ENCODE peak calls at places on chromosomes 4 and X, in seven cellular contexts. X, M, H, Q, I, T and Y are unnamed samples.

GRCh38 chrX:40130207-40130606 is 32.4 kb upstream of the BCOR start:
- DNase-seq in X (peak), M (no peak), H (no peak), Q (no peak), I (no peak), T (no peak), Y (no peak)

GRCh38 chrX:65828599-65828998 is 161.1 kb downstream of the MSN start:
- DNase-seq in X (no peak), M (no peak), H (no peak), Q (no peak), I (no peak), T (no peak), Y (no peak)

GRCh38 chr4:135256111-135256510 is 1054.5 kb upstream of the PABPC4L start:
- DNase-seq in X (no peak), M (no peak), H (no peak), Q (no peak), I (no peak), T (no peak), Y (no peak)

GRCh38 chrX:138765061-138765460 is 53.5 kb upstream of the FGF13 start:
- DNase-seq in X (no peak), M (no peak), H (no peak), Q (no peak), I (no peak), T (no peak), Y (no peak)

GRCh38 chrX:55057691-55058249 is 17.1 kb upstream of the PAGE2B start:
- DNase-seq in X (peak), M (peak), H (no peak), Q (peak), I (peak), T (no peak), Y (peak)

GRCh38 chrX:149504226-149504914 is 736 bp downstream of the IDS start:
- DNase-seq in X (no peak), M (peak), H (no peak), Q (peak), I (no peak), T (no peak), Y (no peak)

GRCh38 chr4:8435656-8436121 is 4.8 kb downstream of the ACOX3 start:
- DNase-seq in X (no peak), M (no peak), H (no peak), Q (no peak), I (no peak), T (peak), Y (no peak)

GRCh38 chrX:44974462-44974861 is 101.5 kb downstream of the KDM6A start:
- DNase-seq in X (peak), M (no peak), H (no peak), Q (no peak), I (no peak), T (no peak), Y (no peak)

GRCh38 chrX:101658661-101659477 is 781 bp downstream of the ARMCX2 start:
- DNase-seq in X (no peak), M (peak), H (no peak), Q (peak), I (no peak), T (no peak), Y (no peak)

GRCh38 chrX:143854006-143854405 is 29.9 kb upstream of the UBE2NL start:
- DNase-seq in X (no peak), M (no peak), H (no peak), Q (no peak), I (no peak), T (no peak), Y (peak)

GRCh38 chrX:13607356-13607995 is 38.1 kb downstream of the EGFL6 start:
- DNase-seq in X (no peak), M (no peak), H (no peak), Q (no peak), I (no peak), T (no peak), Y (no peak)

GRCh38 chr4:25860586-25861421 is 2.0 kb downstream of the SEL1L3 start:
- DNase-seq in X (no peak), M (peak), H (no peak), Q (no peak), I (no peak), T (no peak), Y (no peak)

GRCh38 chr4:26490111-26490979 is at the start of gene CCKAR:
- DNase-seq in X (no peak), M (no peak), H (no peak), Q (peak), I (no peak), T (no peak), Y (no peak)

GRCh38 chr4:13920111-13920875 is 292.8 kb upstream of the BOD1L1 start:
- DNase-seq in X (no peak), M (no peak), H (peak), Q (no peak), I (no peak), T (no peak), Y (no peak)
- TF ChIP-seq SIN3A in X (no peak), M (no peak), H (no peak), Q (no peak), I (no peak), T (no peak), Y (no peak)

GRCh38 chrX:18887177-18887820 is 96.6 kb downstream of the PHKA2 start:
- DNase-seq in X (no peak), M (no peak), H (no peak), Q (no peak), I (no peak), T (no peak), Y (no peak)
- H3K4me3 ChIP-seq in X (no peak), M (no peak), H (peak), Q (no peak), I (peak), T (peak), Y (no peak)

GRCh38 chrX:46260502-46260901 is 284.7 kb downstream of the ZNF674 start:
- DNase-seq in X (no peak), M (no peak), H (peak), Q (no peak), I (no peak), T (no peak), Y (no peak)

GRCh38 chrX:46262299-46262698 is 282.9 kb downstream of the ZNF674 start:
- DNase-seq in X (no peak), M (no peak), H (no peak), Q (no peak), I (no peak), T (no peak), Y (no peak)

GRCh38 chrX:46258356-46258755 is 286.9 kb downstream of the ZNF674 start:
- DNase-seq in X (no peak), M (no peak), H (no peak), Q (no peak), I (no peak), T (no peak), Y (no peak)

GRCh38 chrX:46268429-46268828 is 276.8 kb downstream of the ZNF674 start:
- DNase-seq in X (peak), M (no peak), H (no peak), Q (no peak), I (peak), T (no peak), Y (no peak)

GRCh38 chrX:46263494-46263893 is 281.7 kb downstream of the ZNF674 start:
- DNase-seq in X (peak), M (no peak), H (no peak), Q (no peak), I (no peak), T (no peak), Y (no peak)
- TF ChIP-seq POLR2AphosphoS5 in X (no peak), M (no peak), H (no peak), Q (no peak), I (no peak), T (no peak), Y (no peak)

GRCh38 chr4:102477657-102478056 is 23.5 kb upstream of the NFKB1 start:
- DNase-seq in X (no peak), M (no peak), H (no peak), Q (no peak), I (no peak), T (no peak), Y (no peak)
- TF ChIP-seq SIN3A in X (no peak), M (no peak), H (no peak), Q (no peak), I (no peak), T (no peak), Y (no peak)

GRCh38 chrX:10722804-10723364 is 102.5 kb upstream of the MID1 start:
- DNase-seq in X (peak), M (peak), H (no peak), Q (peak), I (no peak), T (no peak), Y (no peak)
- H3K4me3 ChIP-seq in X (no peak), M (no peak), H (no peak), Q (no peak), I (no peak), T (no peak), Y (no peak)

GRCh38 chr4:73099143-73099542 is 29.6 kb upstream of the COX18 start:
- DNase-seq in X (no peak), M (no peak), H (no peak), Q (no peak), I (no peak), T (no peak), Y (no peak)
- TF ChIP-seq POLR2AphosphoS5 in X (no peak), M (no peak), H (peak), Q (no peak), I (no peak), T (no peak), Y (no peak)

GRCh38 chr4:112358415-112358814 is 61.2 kb downstream of the ALPK1 start:
- DNase-seq in X (no peak), M (no peak), H (no peak), Q (no peak), I (no peak), T (no peak), Y (no peak)
- TF ChIP-seq SIN3A in X (no peak), M (no peak), H (no peak), Q (no peak), I (no peak), T (no peak), Y (no peak)

GRCh38 chr4:41613782-41614181 is 75.8 kb downstream of the LIMCH1 start:
- DNase-seq in X (no peak), M (no peak), H (no peak), Q (no peak), I (no peak), T (no peak), Y (no peak)
- H3K4me3 ChIP-seq in X (no peak), M (no peak), H (no peak), Q (no peak), I (no peak), T (no peak), Y (no peak)

GRCh38 chr4:139665079-139665689 is 435 bp upstream of the MGST2 start:
- DNase-seq in X (no peak), M (no peak), H (no peak), Q (no peak), I (no peak), T (no peak), Y (no peak)

GRCh38 chr4:139668658-139669201 is 3.1 kb downstream of the MGST2 start:
- DNase-seq in X (no peak), M (peak), H (no peak), Q (no peak), I (no peak), T (no peak), Y (no peak)

GRCh38 chr4:139668036-139668435 is 2.4 kb downstream of the MGST2 start:
- DNase-seq in X (no peak), M (no peak), H (no peak), Q (no peak), I (no peak), T (no peak), Y (no peak)

GRCh38 chr4:139665690-139666529 is at the start of gene MGST2:
- DNase-seq in X (no peak), M (peak), H (no peak), Q (peak), I (peak), T (no peak), Y (no peak)

GRCh38 chr4:139666735-139667266 is 1.2 kb downstream of the MGST2 start:
- DNase-seq in X (no peak), M (peak), H (no peak), Q (no peak), I (peak), T (no peak), Y (no peak)
- TF ChIP-seq POLR2AphosphoS5 in X (no peak), M (no peak), H (no peak), Q (no peak), I (no peak), T (no peak), Y (no peak)

GRCh38 chrX:121014826-121015225 is 29.3 kb upstream of the CT47A1 start:
- DNase-seq in X (no peak), M (no peak), H (no peak), Q (no peak), I (no peak), T (no peak), Y (no peak)
- TF ChIP-seq SIN3A in X (no peak), M (no peak), H (no peak), Q (no peak), I (no peak), T (no peak), Y (no peak)